ENCODE peak calls at places on chromosomes 5 and 9, in eight cellular contexts. S is psoas muscle; T is CD8-positive, alpha-beta T cell; K is prostate gland; G is A549; L is body of pancreas; V is PC-9; N is heart left ventricle. W is an unnamed sample.

GRCh38 chr5:168362097-168362885 is 70.8 kb downstream of the WWC1 start:
- DNase-seq in N (no peak), K (peak; percentile 49), G (no peak), T (no peak), L (peak; percentile 37), S (no peak), V (peak; percentile 80), W (no peak)

GRCh38 chr5:168578006-168578405 is 1.2 kb downstream of the PANK3 start:
- DNase-seq in T (no peak), V (peak; percentile 43), K (no peak), N (no peak), G (peak; percentile 11), L (no peak), S (no peak), W (no peak)

GRCh38 chr5:6900828-6901227 is 187.6 kb downstream of the TENT4A start:
- DNase-seq in T (no peak), S (no peak), K (no peak), L (peak; percentile 54), G (peak; percentile 11), V (no peak), N (no peak), W (no peak)

GRCh38 chr5:3077684-3078083 is 326.2 kb upstream of the IRX2 start:
- DNase-seq in L (no peak), T (no peak), S (no peak), G (no peak), K (no peak), V (no peak), N (no peak), W (no peak)

GRCh38 chr9:26706223-26706622 is 186.4 kb downstream of the CAAP1 start:
- DNase-seq in V (no peak), S (no peak), T (no peak), N (no peak), L (no peak), K (no peak), G (no peak), W (no peak)

GRCh38 chr9:28774433-28775029 is 1201.2 kb upstream of the C9orf72 start:
- DNase-seq in G (peak; percentile 7), K (no peak), N (no peak), S (no peak), V (no peak), L (no peak), T (no peak), W (no peak)

GRCh38 chr9:128144239-128145181 is 4.7 kb upstream of the LCN2 start:
- DNase-seq in K (no peak), G (no peak), S (peak; percentile 6), L (no peak), N (peak; percentile 24), T (no peak), V (no peak), W (no peak)

GRCh38 chr9:135864447-135865049 is 42.8 kb downstream of the CAMSAP1 start:
- DNase-seq in L (peak; percentile 76), V (no peak), T (peak; percentile 52), N (peak; percentile 53), S (peak; percentile 64), G (peak; percentile 66), K (peak; percentile 19), W (peak; percentile 50)

GRCh38 chr5:126234563-126235195 is 188.5 kb upstream of the GRAMD2B start:
- DNase-seq in N (no peak), T (no peak), G (peak; percentile 11), K (no peak), L (no peak), S (no peak), V (no peak), W (no peak)

GRCh38 chr9:78439192-78439865 is 142.4 kb downstream of the PSAT1 start:
- DNase-seq in V (peak; percentile 66), K (peak; percentile 82), G (peak; percentile 69), S (peak; percentile 71), N (peak; percentile 74), T (peak; percentile 20), L (peak; percentile 86), W (peak; percentile 87)

GRCh38 chr9:127858041-127858512 is 3.6 kb upstream of the ENG start:
- DNase-seq in T (no peak), K (no peak), L (peak; percentile 63), V (no peak), S (peak; percentile 72), N (peak; percentile 90), G (no peak), W (no peak)

GRCh38 chr9:127049044-127049443 is 73.4 kb downstream of the ANGPTL2 start:
- DNase-seq in S (no peak), G (peak; percentile 7), N (no peak), T (no peak), V (peak; percentile 95), K (peak; percentile 67), L (peak; percentile 17), W (peak; percentile 49)

GRCh38 chr9:101453776-101454570 is 18.4 kb upstream of the ALDOB start:
- DNase-seq in S (no peak), L (no peak), V (no peak), N (no peak), G (no peak), K (no peak), T (no peak), W (no peak)

GRCh38 chr5:149439899-149440655 is 61.0 kb upstream of the IL17B start:
- DNase-seq in T (no peak), S (no peak), G (peak; percentile 96), K (peak; percentile 91), L (peak; percentile 34), V (peak; percentile 95), N (no peak), W (peak; percentile 59)

GRCh38 chr9:137339045-137339444 is 37.0 kb upstream of the NRARP start:
- DNase-seq in N (no peak), V (no peak), K (no peak), S (no peak), L (no peak), G (no peak), T (no peak), W (no peak)

GRCh38 chr9:37026085-37026935 is 7.8 kb downstream of the PAX5 start:
- DNase-seq in K (no peak), G (no peak), N (no peak), V (no peak), T (no peak), S (no peak), L (no peak), W (no peak)

GRCh38 chr5:54701179-54701578 is 183.6 kb downstream of the SNX18 start:
- DNase-seq in K (no peak), T (no peak), S (no peak), L (peak; percentile 15), N (no peak), G (peak; percentile 18), V (peak; percentile 100), W (peak; percentile 86)

GRCh38 chr5:178504340-178504960 is 85.7 kb downstream of the COL23A1 start:
- DNase-seq in L (no peak), V (no peak), K (no peak), S (no peak), T (no peak), G (no peak), N (no peak), W (no peak)
- H3K9me3 ChIP-seq in L (no peaks in the 10 kb centered on the region), V (peaks cover 6% of the 10 kb centered on the region), K (no peaks in the 10 kb centered on the region), S (no peaks in the 10 kb centered on the region), T (no peaks in the 10 kb centered on the region), G (peaks cover 5% of the 10 kb centered on the region), N (no peaks in the 10 kb centered on the region), W (peaks cover 3% of the 10 kb centered on the region)

DNA sequence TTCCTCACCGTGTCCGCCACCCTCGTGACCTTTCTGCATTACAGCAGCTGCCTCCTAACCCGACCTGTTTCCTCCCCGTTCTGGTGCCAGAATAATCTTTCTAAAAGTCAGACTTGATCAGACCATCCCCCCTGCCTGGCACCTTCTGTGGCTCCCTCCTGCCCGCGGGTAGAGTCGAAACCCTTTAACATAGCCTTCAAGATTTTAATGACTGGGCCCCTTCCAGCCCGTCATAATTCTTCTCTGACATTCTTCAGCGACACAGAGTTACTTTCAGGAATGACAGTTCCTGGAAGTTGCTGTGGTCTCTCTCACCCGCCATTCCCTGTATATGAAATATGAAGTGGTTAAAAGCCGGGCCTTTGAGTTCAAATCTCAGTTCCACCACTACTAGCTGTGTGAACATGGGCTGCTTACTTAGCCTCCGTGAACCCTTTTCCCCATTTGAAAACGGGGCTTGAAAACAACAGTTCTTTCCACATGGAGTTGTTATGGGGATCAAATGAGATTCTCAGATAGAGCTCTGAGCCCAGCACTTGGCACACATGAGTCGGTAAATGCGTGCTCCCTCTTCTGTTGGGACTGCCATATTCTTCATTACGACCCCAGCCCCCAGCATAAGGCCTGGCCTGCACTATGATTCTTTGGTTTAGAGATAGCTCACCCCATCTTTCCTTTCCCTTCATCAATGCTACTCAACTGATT is 715 bp downstream of the NANS start:
- DNase-seq in V (no peak), T (no peak), K (no peak), L (no peak), N (no peak), S (no peak), G (no peak), W (no peak)
- H3K27ac ChIP-seq in V (peak overlapping the region; percentile 67), T (peak overlapping the region; percentile 81), K (peak overlapping the region; percentile 97), L (peak overlapping the region; percentile 93), N (peak overlapping the region; percentile 87), S (peak overlapping the region; percentile 92), G (peak overlapping the region; percentile 93), W (peak overlapping the region; percentile 99)

DNA sequence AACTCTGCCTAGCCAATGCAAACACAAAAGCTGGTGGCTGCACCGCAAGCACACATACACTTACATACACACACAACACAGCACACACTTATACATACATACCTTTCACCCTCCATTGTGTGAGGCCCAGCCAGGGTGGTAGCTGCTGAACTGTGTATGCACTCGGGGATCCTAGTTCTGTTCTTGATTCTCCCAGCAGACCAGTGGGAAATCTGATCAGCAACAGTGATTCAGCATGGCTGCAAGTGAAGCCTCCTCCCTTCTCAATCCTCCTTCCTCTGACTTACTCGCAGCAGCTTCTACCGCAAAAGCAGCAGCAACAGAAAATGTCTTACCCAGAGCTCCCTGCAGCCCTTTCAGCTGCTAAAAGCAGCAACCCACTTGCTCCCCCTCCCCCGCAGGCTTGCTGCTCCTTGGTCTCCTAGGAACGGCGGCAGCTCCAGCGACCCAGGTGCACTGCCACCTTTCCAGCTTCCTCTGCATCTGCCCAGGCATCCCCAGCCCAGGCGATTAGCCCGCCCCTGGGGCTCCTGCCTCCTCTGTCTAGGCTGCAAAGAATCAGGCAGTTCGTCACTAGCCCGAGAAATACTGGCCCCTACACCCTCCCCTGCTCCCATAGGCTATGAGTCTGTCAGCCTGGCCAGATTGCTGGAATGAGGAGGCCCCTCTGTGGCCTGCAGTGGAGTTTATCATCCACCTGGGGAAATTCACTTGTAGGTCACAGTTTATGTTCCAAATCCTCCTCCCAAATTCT is at the start of gene KLHL3:
- DNase-seq in G (no peak), T (no peak), L (peak; percentile 60), S (no peak), K (no peak), N (peak; percentile 40), V (peak; percentile 61), W (peak; percentile 29)
- TF ChIP-seq CTCF in G (no peak), T (no peak), L (peak; percentile 32), S (no peak), K (no peak), N (peak; percentile 21), V (no peak), W (no peak)

DNA sequence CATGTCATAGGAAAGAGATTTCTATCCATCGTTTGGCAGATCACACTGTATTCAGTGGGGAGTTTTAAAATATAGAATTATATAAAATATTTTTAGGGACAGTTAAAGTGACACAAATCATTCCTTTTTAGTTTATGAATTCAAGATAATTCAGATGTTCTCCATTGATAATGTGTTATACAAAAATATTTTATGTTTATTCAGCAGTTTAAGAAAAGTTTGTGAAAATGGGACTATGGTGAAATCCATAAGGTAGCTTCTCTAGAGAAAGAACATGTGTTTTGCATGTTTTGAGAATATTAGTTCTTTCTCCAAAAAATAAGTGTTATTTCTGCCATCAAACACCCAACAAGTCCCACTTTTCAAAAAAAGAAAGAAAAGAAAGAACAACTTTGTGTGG is 122.9 kb downstream of the EMB start:
- DNase-seq in N (no peak), V (no peak), S (no peak), G (no peak), L (no peak), T (no peak), K (no peak), W (no peak)
- H3K9me3 ChIP-seq in N (no peaks in the 10 kb centered on the region), V (no peaks in the 10 kb centered on the region), S (no peaks in the 10 kb centered on the region), G (no peaks in the 10 kb centered on the region), L (no peaks in the 10 kb centered on the region), T (no peaks in the 10 kb centered on the region), K (no peaks in the 10 kb centered on the region), W (no peaks in the 10 kb centered on the region)